ENCODE peak calls at places on chromosomes 5 and 9, in seven cellular contexts. Z is hippocampal formation, S is coronary artery, C is nucleus accumbens, L is OCI-M1, V is ecto neural progenitor cell, N is psoas muscle. X is an unnamed sample.

GRCh38 chr5:165508861-165509260 is 2003.4 kb downstream of the MAT2B start:
- DNase-seq in V (no peak), C (no peak), N (no peak), Z (no peak), L (no peak), S (no peak), X (no peak)

GRCh38 chr5:3212869-3213268 is 382.8 kb upstream of the IRX1 start:
- DNase-seq in L (no peak), Z (no peak), C (no peak), V (no peak), S (peak; percentile 38), N (no peak), X (no peak)

GRCh38 chr9:2015581-2016410 is 649 bp downstream of the SMARCA2 start:
- DNase-seq in Z (peak; percentile 58), N (peak; percentile 60), V (peak; percentile 69), C (peak; percentile 64), L (peak; percentile 57), S (peak; percentile 85), X (peak; percentile 79)

GRCh38 chr5:145681686-145682085 is 153.5 kb downstream of the PRELID2 start:
- DNase-seq in C (peak; percentile 0), S (no peak), V (no peak), Z (peak; percentile 59), L (peak; percentile 94), N (no peak), X (peak; percentile 54)

GRCh38 chr5:78490709-78491485 is 130.5 kb downstream of the SCAMP1 start:
- DNase-seq in L (no peak), N (no peak), Z (no peak), S (no peak), V (no peak), C (no peak), X (no peak)

GRCh38 chr5:14673443-14673842 is 8.9 kb downstream of the OTULIN start:
- DNase-seq in C (no peak), Z (no peak), V (no peak), L (no peak), N (no peak), S (no peak), X (no peak)

GRCh38 chr9:128001411-128002298 is 20.9 kb upstream of the EEIG1 start:
- DNase-seq in Z (no peak), V (peak; percentile 56), S (no peak), N (peak; percentile 26), L (peak; percentile 65), C (no peak), X (no peak)

GRCh38 chr5:113099822-113100221 is 123.2 kb downstream of the DCP2 start:
- DNase-seq in Z (no peak), V (no peak), L (no peak), C (no peak), S (no peak), N (no peak), X (no peak)

GRCh38 chr9:133472753-133473378 is 6.0 kb downstream of the SLC2A6 start:
- DNase-seq in S (no peak), Z (no peak), V (no peak), N (no peak), C (no peak), L (no peak), X (no peak)

GRCh38 chr9:70420267-70421019 is 6.0 kb upstream of the KLF9 start:
- DNase-seq in N (peak; percentile 95), Z (peak; percentile 93), C (peak; percentile 91), L (peak; percentile 86), V (peak; percentile 89), S (peak; percentile 98), X (peak; percentile 98)

GRCh38 chr5:9447691-9448090 is 98.2 kb downstream of the SEMA5A start:
- DNase-seq in S (no peak), C (no peak), V (no peak), N (no peak), L (no peak), Z (no peak), X (no peak)

GRCh38 chr9:119370816-119371215 is 1.6 kb upstream of the BRINP1 start:
- DNase-seq in Z (no peak), V (peak; percentile 79), N (peak; percentile 29), C (no peak), L (peak; percentile 16), S (no peak), X (peak; percentile 59)

GRCh38 chr9:86315088-86315487 is 32.8 kb upstream of the ISCA1 start:
- DNase-seq in V (no peak), S (no peak), L (no peak), C (no peak), N (no peak), Z (no peak), X (no peak)

GRCh38 chr9:94082553-94082952 is 1.7 kb upstream of the PTPDC1 start:
- DNase-seq in L (no peak), Z (no peak), C (no peak), N (no peak), S (no peak), V (no peak), X (no peak)

GRCh38 chr5:69006030-69006429 is 87.8 kb upstream of the SLC30A5 start:
- DNase-seq in N (no peak), Z (peak; percentile 33), V (no peak), L (no peak), C (peak; percentile 44), S (no peak), X (no peak)

GRCh38 chr9:112777914-112778313 is 27.4 kb downstream of the SNX30 start:
- DNase-seq in L (no peak), C (no peak), V (no peak), S (no peak), Z (no peak), N (no peak), X (peak; percentile 16)

GRCh38 chr9:115264333-115264732 is 146.4 kb upstream of the TNC start:
- DNase-seq in S (no peak), Z (no peak), N (no peak), V (no peak), L (no peak), C (no peak), X (no peak)

GRCh38 chr5:56028708-56029107 is 33.9 kb upstream of the IL6ST start:
- DNase-seq in L (no peak), C (no peak), Z (no peak), V (no peak), S (no peak), N (no peak), X (no peak)

GRCh38 chr5:174188300-174188699 is 142.8 kb downstream of the NSG2 start:
- DNase-seq in V (no peak), L (no peak), C (no peak), S (peak; percentile 38), Z (no peak), N (peak; percentile 53), X (no peak)

GRCh38 chr5:66840527-66841013 is 244.4 kb downstream of the MAST4 start:
- DNase-seq in C (no peak), Z (no peak), S (no peak), L (peak; percentile 60), N (no peak), V (no peak), X (no peak)

GRCh38 chr5:52784741-52785140 is 3.0 kb upstream of the ITGA1 start:
- DNase-seq in Z (no peak), C (no peak), N (no peak), L (no peak), S (no peak), V (no peak), X (no peak)

GRCh38 chr9:70120834-70121510 is 77.3 kb downstream of the MAMDC2 start:
- DNase-seq in S (peak; percentile 92), C (no peak), V (peak; percentile 50), Z (no peak), N (peak; percentile 83), L (peak; percentile 42), X (no peak)